ENCODE peak calls at places on chromosomes 3 and 15, in nine cellular contexts. Z is central memory CD8-positive, alpha-beta T cell; K is CMK; I is neural crest cell; D is HEK293T; E is fibroblast of pulmonary artery; P is RPMI8226; Y is neural progenitor cell; N is CD4-positive, alpha-beta T cell. R is an unnamed sample.

GRCh38 chr15:60255390-60255789 is 142.4 kb downstream of the ANXA2 start:
- DNase-seq in Z (no peak), K (no peak), E (no peak), I (no peak), N (no peak), Y (no peak), D (no peak), P (peak; percentile 55), R (no peak)

GRCh38 chr3:195616681-195617080 is 32.9 kb upstream of the APOD start:
- DNase-seq in K (no peak), E (no peak), N (no peak), I (no peak), P (no peak), Y (no peak), Z (no peak), D (no peak), R (peak; percentile 53)

GRCh38 chr3:58333206-58334012 is 717 bp downstream of the PXK start:
- DNase-seq in K (no peak), D (peak; percentile 36), I (peak; percentile 12), Y (peak; percentile 55), P (peak; percentile 47), Z (no peak), N (peak; percentile 2), E (peak; percentile 39), R (peak; percentile 80)

GRCh38 chr3:31449318-31449717 is 83.4 kb upstream of the STT3B start:
- DNase-seq in Y (no peak), E (no peak), P (no peak), K (no peak), Z (no peak), N (no peak), I (no peak), D (no peak), R (no peak)

GRCh38 chr3:157129782-157130137 is 30.2 kb downstream of the CCNL1 start:
- DNase-seq in Z (no peak), I (peak; percentile 29), E (no peak), K (no peak), Y (peak; percentile 71), P (no peak), D (no peak), N (no peak), R (peak; percentile 72)

GRCh38 chr3:185823280-185824044 is 1.4 kb downstream of the IGF2BP2 start:
- DNase-seq in N (no peak), D (peak; percentile 24), K (no peak), Y (peak; percentile 73), Z (no peak), P (peak; percentile 65), E (peak; percentile 47), I (peak; percentile 37), R (peak; percentile 79)

GRCh38 chr15:68658641-68659358 is 80.0 kb downstream of the CORO2B start:
- DNase-seq in Y (no peak), E (no peak), Z (no peak), N (no peak), D (no peak), I (no peak), P (no peak), K (no peak), R (peak; percentile 47)

GRCh38 chr3:132253262-132253878 is 63.8 kb upstream of the ACP3 start:
- DNase-seq in P (peak; percentile 70), E (peak; percentile 86), D (peak; percentile 61), Y (peak; percentile 71), I (peak; percentile 3), N (no peak), K (no peak), Z (no peak), R (peak; percentile 62)

GRCh38 chr3:118011910-118012309 is 1022.7 kb downstream of the IGSF11 start:
- DNase-seq in I (no peak), E (no peak), Z (no peak), N (no peak), K (no peak), D (no peak), P (no peak), Y (no peak), R (no peak)

GRCh38 chr15:40307421-40308165 is at the start of gene PLCB2:
- DNase-seq in E (no peak), K (peak; percentile 90), I (no peak), P (peak; percentile 52), N (peak; percentile 63), D (no peak), Z (peak; percentile 61), Y (no peak), R (peak; percentile 83)

GRCh38 chr3:112829031-112829430 is 17.6 kb downstream of the CD200R1L start:
- DNase-seq in N (no peak), K (no peak), P (no peak), D (no peak), I (no peak), Z (no peak), Y (no peak), E (no peak), R (no peak)

GRCh38 chr3:51963951-51964451 is 3.3 kb downstream of the PCBP4 start:
- DNase-seq in P (no peak), D (no peak), K (no peak), N (no peak), E (no peak), I (no peak), Z (no peak), Y (peak; percentile 92), R (peak; percentile 52)

GRCh38 chr3:108420926-108421325 is 89.5 kb downstream of the MYH15 start:
- DNase-seq in E (peak; percentile 88), P (no peak), N (no peak), Y (no peak), Z (no peak), K (no peak), I (no peak), D (no peak), R (no peak)

GRCh38 chr3:142279965-142280590 is 54.7 kb upstream of the GK5 start:
- DNase-seq in Z (peak; percentile 31), K (peak; percentile 14), D (peak; percentile 79), Y (peak; percentile 77), N (peak; percentile 7), I (peak; percentile 34), E (peak; percentile 90), P (peak; percentile 75), R (peak; percentile 74)

GRCh38 chr3:105823149-105823866 is 45.5 kb downstream of the CBLB start:
- DNase-seq in P (no peak), N (no peak), Y (no peak), D (no peak), K (no peak), Z (no peak), I (no peak), E (peak; percentile 88), R (no peak)

GRCh38 chr3:55789516-55789915 is 302.4 kb upstream of the WNT5A start:
- DNase-seq in D (no peak), I (no peak), N (no peak), Z (no peak), P (no peak), E (no peak), K (no peak), Y (no peak), R (no peak)

GRCh38 chr3:34856577-34856976 is 782.7 kb upstream of the ARPP21 start:
- DNase-seq in Z (no peak), N (no peak), Y (no peak), I (no peak), E (no peak), D (no peak), P (no peak), K (no peak), R (no peak)

GRCh38 chr3:99901200-99901926 is 83.7 kb downstream of the CMSS1 start:
- DNase-seq in K (no peak), I (no peak), E (peak; percentile 91), Z (no peak), Y (no peak), N (no peak), P (no peak), D (no peak), R (no peak)